ENCODE peak calls at places on chromosomes 3 and 15, in nine cellular contexts. One of them, this sample, is unnamed.
A peak's percentile ranks its signal among the peaks of the same experiment; 100 is the strongest.

GRCh38 chr15:87144775-87145174 is 1065.1 kb downstream of the AGBL1 start:
- DNase-seq in H9: no peak
- DNase-seq in right atrium auricular region: no peak
- DNase-seq in heart left ventricle: no peak
- DNase-seq in cardiac muscle cell: peak; percentile 5
- DNase-seq in mammary epithelial cell: peak; percentile 13
- DNase-seq in left ventricle myocardium inferior: no peak
- DNase-seq in effector memory CD4-positive, alpha-beta T cell: no peak
- DNase-seq in A673: no peak
- DNase-seq in this sample: no peak

GRCh38 chr3:65334045-65334665 is 646.4 kb upstream of the ADAMTS9 start:
- DNase-seq in H9: peak; percentile 32
- DNase-seq in right atrium auricular region: no peak
- DNase-seq in heart left ventricle: peak; percentile 32
- DNase-seq in cardiac muscle cell: peak; percentile 51
- DNase-seq in mammary epithelial cell: no peak
- DNase-seq in left ventricle myocardium inferior: no peak
- DNase-seq in effector memory CD4-positive, alpha-beta T cell: no peak
- DNase-seq in A673: peak; percentile 76
- DNase-seq in this sample: no peak

GRCh38 chr3:99023590-99024192 is 122.2 kb upstream of the DCBLD2 start:
- DNase-seq in H9: no peak
- DNase-seq in right atrium auricular region: no peak
- DNase-seq in heart left ventricle: no peak
- DNase-seq in cardiac muscle cell: peak; percentile 70
- DNase-seq in mammary epithelial cell: peak; percentile 34
- DNase-seq in left ventricle myocardium inferior: no peak
- DNase-seq in effector memory CD4-positive, alpha-beta T cell: no peak
- DNase-seq in A673: peak; percentile 74
- DNase-seq in this sample: no peak

GRCh38 chr3:131007782-131008181 is 18.8 kb downstream of the ASTE1 start:
- DNase-seq in H9: no peak
- DNase-seq in right atrium auricular region: no peak
- DNase-seq in heart left ventricle: no peak
- DNase-seq in cardiac muscle cell: peak; percentile 30
- DNase-seq in mammary epithelial cell: no peak
- DNase-seq in left ventricle myocardium inferior: no peak
- DNase-seq in effector memory CD4-positive, alpha-beta T cell: no peak
- DNase-seq in A673: peak; percentile 7
- DNase-seq in this sample: no peak

GRCh38 chr3:145518639-145519038 is 642.3 kb downstream of the PLOD2 start:
- DNase-seq in H9: no peak
- DNase-seq in right atrium auricular region: no peak
- DNase-seq in heart left ventricle: no peak
- DNase-seq in cardiac muscle cell: no peak
- DNase-seq in mammary epithelial cell: no peak
- DNase-seq in left ventricle myocardium inferior: no peak
- DNase-seq in effector memory CD4-positive, alpha-beta T cell: no peak
- DNase-seq in A673: peak; percentile 13
- DNase-seq in this sample: no peak

GRCh38 chr3:188378786-188379185 is 224.8 kb downstream of the LPP start:
- DNase-seq in H9: no peak
- DNase-seq in right atrium auricular region: no peak
- DNase-seq in heart left ventricle: no peak
- DNase-seq in cardiac muscle cell: no peak
- DNase-seq in mammary epithelial cell: no peak
- DNase-seq in left ventricle myocardium inferior: no peak
- DNase-seq in effector memory CD4-positive, alpha-beta T cell: no peak
- DNase-seq in A673: no peak
- DNase-seq in this sample: no peak

GRCh38 chr15:53833134-53833624 is 73.7 kb upstream of the WDR72 start:
- DNase-seq in H9: no peak
- DNase-seq in right atrium auricular region: no peak
- DNase-seq in heart left ventricle: peak; percentile 30
- DNase-seq in cardiac muscle cell: no peak
- DNase-seq in mammary epithelial cell: no peak
- DNase-seq in left ventricle myocardium inferior: peak; percentile 17
- DNase-seq in effector memory CD4-positive, alpha-beta T cell: no peak
- DNase-seq in A673: peak; percentile 1
- DNase-seq in this sample: no peak

GRCh38 chr15:31440754-31441298 is 114.2 kb downstream of the KLF13 start:
- DNase-seq in H9: no peak
- DNase-seq in right atrium auricular region: no peak
- DNase-seq in heart left ventricle: peak; percentile 83
- DNase-seq in cardiac muscle cell: peak; percentile 56
- DNase-seq in mammary epithelial cell: no peak
- DNase-seq in left ventricle myocardium inferior: peak; percentile 67
- DNase-seq in effector memory CD4-positive, alpha-beta T cell: no peak
- DNase-seq in A673: peak; percentile 10
- DNase-seq in this sample: peak; percentile 84

GRCh38 chr3:107436029-107436428 is 58.8 kb downstream of the CCDC54 start:
- DNase-seq in H9: no peak
- DNase-seq in right atrium auricular region: no peak
- DNase-seq in heart left ventricle: no peak
- DNase-seq in cardiac muscle cell: no peak
- DNase-seq in mammary epithelial cell: no peak
- DNase-seq in left ventricle myocardium inferior: no peak
- DNase-seq in effector memory CD4-positive, alpha-beta T cell: no peak
- DNase-seq in A673: no peak
- DNase-seq in this sample: no peak

GRCh38 chr3:122890077-122890484 is 95.2 kb downstream of the SLC49A4 start:
- DNase-seq in H9: peak; percentile 91
- DNase-seq in right atrium auricular region: no peak
- DNase-seq in heart left ventricle: peak; percentile 81
- DNase-seq in cardiac muscle cell: peak; percentile 91
- DNase-seq in mammary epithelial cell: peak; percentile 94
- DNase-seq in left ventricle myocardium inferior: peak; percentile 70
- DNase-seq in effector memory CD4-positive, alpha-beta T cell: no peak
- DNase-seq in A673: peak; percentile 19
- DNase-seq in this sample: no peak

GRCh38 chr15:73485372-73485771 is 42.4 kb downstream of the REC114 start:
- DNase-seq in H9: no peak
- DNase-seq in right atrium auricular region: no peak
- DNase-seq in heart left ventricle: no peak
- DNase-seq in cardiac muscle cell: no peak
- DNase-seq in mammary epithelial cell: no peak
- DNase-seq in left ventricle myocardium inferior: no peak
- DNase-seq in effector memory CD4-positive, alpha-beta T cell: no peak
- DNase-seq in A673: no peak
- DNase-seq in this sample: no peak

GRCh38 chr3:121819236-121819635 is 15.6 kb downstream of the IQCB1 start:
- DNase-seq in H9: no peak
- DNase-seq in right atrium auricular region: no peak
- DNase-seq in heart left ventricle: no peak
- DNase-seq in cardiac muscle cell: no peak
- DNase-seq in mammary epithelial cell: no peak
- DNase-seq in left ventricle myocardium inferior: no peak
- DNase-seq in effector memory CD4-positive, alpha-beta T cell: no peak
- DNase-seq in A673: no peak
- DNase-seq in this sample: no peak

GRCh38 chr15:33344111-33344510 is 33.3 kb downstream of the RYR3 start:
- DNase-seq in H9: no peak
- DNase-seq in right atrium auricular region: no peak
- DNase-seq in heart left ventricle: no peak
- DNase-seq in cardiac muscle cell: no peak
- DNase-seq in mammary epithelial cell: no peak
- DNase-seq in left ventricle myocardium inferior: no peak
- DNase-seq in effector memory CD4-positive, alpha-beta T cell: no peak
- DNase-seq in A673: no peak
- DNase-seq in this sample: no peak

GRCh38 chr3:156633335-156633734 is 41.1 kb upstream of the TIPARP start:
- DNase-seq in H9: no peak
- DNase-seq in right atrium auricular region: peak; percentile 66
- DNase-seq in heart left ventricle: peak; percentile 61
- DNase-seq in cardiac muscle cell: peak; percentile 86
- DNase-seq in mammary epithelial cell: no peak
- DNase-seq in left ventricle myocardium inferior: peak; percentile 38
- DNase-seq in effector memory CD4-positive, alpha-beta T cell: no peak
- DNase-seq in A673: no peak
- DNase-seq in this sample: peak; percentile 80

GRCh38 chr15:59687831-59688230 is 1.3 kb downstream of the BNIP2 start:
- DNase-seq in H9: no peak
- DNase-seq in right atrium auricular region: no peak
- DNase-seq in heart left ventricle: no peak
- DNase-seq in cardiac muscle cell: peak; percentile 57
- DNase-seq in mammary epithelial cell: no peak
- DNase-seq in left ventricle myocardium inferior: no peak
- DNase-seq in effector memory CD4-positive, alpha-beta T cell: no peak
- DNase-seq in A673: peak; percentile 48
- DNase-seq in this sample: no peak

DNA sequence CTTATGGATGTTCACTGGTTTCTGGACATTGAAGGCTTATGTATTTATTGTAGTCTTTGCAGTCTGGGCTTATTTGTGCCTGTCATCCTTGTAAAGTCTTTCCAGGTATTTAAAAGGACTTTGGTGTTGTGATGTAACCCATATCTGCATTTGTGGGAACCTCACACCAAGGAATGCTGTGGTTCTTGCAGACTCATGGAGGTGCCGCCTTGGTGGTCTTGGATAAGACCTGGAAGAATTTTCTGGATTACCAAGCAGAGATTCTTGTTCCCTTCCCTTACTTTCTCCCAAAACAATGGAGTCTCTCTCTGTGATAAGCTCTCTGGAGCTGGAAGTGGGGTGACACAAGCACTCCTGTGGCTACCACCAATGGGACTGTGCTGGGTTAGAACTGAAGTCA is 363.4 kb upstream of the NECTIN3 start:
- DNase-seq in H9: no peak
- DNase-seq in right atrium auricular region: no peak
- DNase-seq in heart left ventricle: no peak
- DNase-seq in cardiac muscle cell: no peak
- DNase-seq in mammary epithelial cell: no peak
- DNase-seq in left ventricle myocardium inferior: no peak
- DNase-seq in effector memory CD4-positive, alpha-beta T cell: no peak
- DNase-seq in A673: no peak
- DNase-seq in this sample: no peak
- H3K27ac ChIP-seq in H9: no peak overlapping the region
- H3K27ac ChIP-seq in right atrium auricular region: no peak overlapping the region
- H3K27ac ChIP-seq in heart left ventricle: no peak overlapping the region
- H3K27ac ChIP-seq in cardiac muscle cell: no peak overlapping the region
- H3K27ac ChIP-seq in mammary epithelial cell: no peak overlapping the region
- H3K27ac ChIP-seq in left ventricle myocardium inferior: no peak overlapping the region
- H3K27ac ChIP-seq in effector memory CD4-positive, alpha-beta T cell: no peak overlapping the region
- H3K27ac ChIP-seq in A673: no peak overlapping the region
- H3K27ac ChIP-seq in this sample: no peak overlapping the region

DNA sequence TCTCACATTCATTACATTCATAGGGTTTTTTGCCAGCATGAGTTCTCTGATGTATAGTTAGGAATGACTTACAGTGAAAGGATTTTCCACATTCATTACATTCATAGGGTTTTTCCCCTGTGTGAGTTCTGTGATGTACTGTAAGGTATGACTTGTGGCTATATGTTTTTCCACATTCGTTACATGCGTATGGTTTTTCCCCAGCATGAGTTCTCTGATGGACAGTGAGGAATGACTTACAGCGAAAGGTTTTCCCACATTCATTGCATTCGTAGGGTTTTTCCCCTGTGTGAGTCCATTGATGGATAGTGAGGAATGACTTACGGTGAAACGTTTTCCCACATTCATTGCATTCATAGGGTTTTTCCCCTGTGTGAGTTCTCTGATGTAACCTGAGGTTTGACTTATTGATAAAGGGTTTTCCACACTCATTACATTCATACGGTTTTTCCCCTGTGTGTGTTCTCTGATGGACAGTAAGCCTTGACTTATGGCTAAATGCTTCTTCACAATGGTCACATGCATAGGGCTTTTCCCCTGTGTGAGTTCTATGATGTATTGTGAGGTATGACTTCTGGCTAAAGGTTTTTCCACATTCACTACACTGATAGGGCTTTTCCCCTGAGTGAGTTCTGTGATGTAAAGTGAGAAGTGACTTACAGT is 47.4 kb downstream of the ZNF717 start:
- DNase-seq in H9: no peak
- DNase-seq in right atrium auricular region: no peak
- DNase-seq in heart left ventricle: no peak
- DNase-seq in cardiac muscle cell: peak; percentile 18
- DNase-seq in mammary epithelial cell: peak; percentile 9
- DNase-seq in left ventricle myocardium inferior: no peak
- DNase-seq in effector memory CD4-positive, alpha-beta T cell: no peak
- DNase-seq in A673: no peak
- DNase-seq in this sample: no peak
- H3K9me3 ChIP-seq in H9: peaks cover 89% of the 10 kb centered on the region
- H3K9me3 ChIP-seq in right atrium auricular region: peaks cover 98% of the 10 kb centered on the region
- H3K9me3 ChIP-seq in heart left ventricle: peaks cover 24% of the 10 kb centered on the region
- H3K9me3 ChIP-seq in cardiac muscle cell: no peaks in the 10 kb centered on the region
- H3K9me3 ChIP-seq in mammary epithelial cell: peaks cover 63% of the 10 kb centered on the region
- H3K9me3 ChIP-seq in left ventricle myocardium inferior: peaks cover 100% of the 10 kb centered on the region
- H3K9me3 ChIP-seq in effector memory CD4-positive, alpha-beta T cell: peaks cover 61% of the 10 kb centered on the region
- H3K9me3 ChIP-seq in A673: peaks cover 47% of the 10 kb centered on the region
- H3K9me3 ChIP-seq in this sample: peaks cover 27% of the 10 kb centered on the region

GRCh38 chr15:57507111-57507510 is 84.6 kb upstream of the MYZAP start:
- DNase-seq in H9: no peak
- DNase-seq in right atrium auricular region: no peak
- DNase-seq in heart left ventricle: no peak
- DNase-seq in cardiac muscle cell: no peak
- DNase-seq in mammary epithelial cell: no peak
- DNase-seq in left ventricle myocardium inferior: no peak
- DNase-seq in effector memory CD4-positive, alpha-beta T cell: no peak
- DNase-seq in A673: no peak
- DNase-seq in this sample: no peak
- H3K4me1 ChIP-seq in H9: peaks cover 3% of the 10 kb centered on the region
- H3K4me1 ChIP-seq in right atrium auricular region: no peaks in the 10 kb centered on the region
- H3K4me1 ChIP-seq in heart left ventricle: peaks cover 72% of the 10 kb centered on the region
- H3K4me1 ChIP-seq in cardiac muscle cell: peaks cover 55% of the 10 kb centered on the region
- H3K4me1 ChIP-seq in mammary epithelial cell: peaks cover 16% of the 10 kb centered on the region
- H3K4me1 ChIP-seq in left ventricle myocardium inferior: peaks cover 38% of the 10 kb centered on the region
- H3K4me1 ChIP-seq in effector memory CD4-positive, alpha-beta T cell: no peaks in the 10 kb centered on the region
- H3K4me1 ChIP-seq in A673: no peaks in the 10 kb centered on the region
- H3K4me1 ChIP-seq in this sample: peaks cover 8% of the 10 kb centered on the region

DNA sequence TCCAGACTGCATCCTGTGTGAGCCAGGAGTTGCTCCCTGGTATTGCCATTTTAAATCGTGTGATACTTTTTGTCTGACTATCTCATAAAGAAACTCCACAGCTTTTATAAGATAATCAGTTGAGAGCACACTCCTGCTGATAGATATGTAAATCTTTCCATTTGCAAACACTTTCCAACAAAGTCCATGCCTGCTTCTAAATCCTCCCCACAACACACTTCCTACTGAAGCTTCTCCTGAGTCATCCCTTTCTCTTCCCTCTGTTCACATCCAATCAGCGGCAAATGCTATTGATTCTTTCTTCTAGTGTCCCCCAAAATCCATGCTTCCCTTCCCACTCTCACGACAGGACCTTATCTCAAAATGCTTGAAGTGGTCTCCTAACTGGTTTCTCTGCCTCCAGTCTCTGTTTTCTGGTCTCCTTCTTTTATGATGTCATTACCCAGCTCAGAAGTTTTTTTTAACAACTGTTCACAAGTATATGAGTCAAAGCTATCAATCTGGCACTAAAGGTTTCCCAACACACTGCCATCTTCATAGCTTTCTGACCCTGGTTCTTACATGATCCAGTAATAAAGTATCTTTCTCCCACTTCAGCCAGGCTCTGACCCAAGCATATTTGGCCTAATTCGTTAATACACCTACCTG is 4.5 kb upstream of the WWTR1 start:
- DNase-seq in H9: no peak
- DNase-seq in right atrium auricular region: no peak
- DNase-seq in heart left ventricle: no peak
- DNase-seq in cardiac muscle cell: no peak
- DNase-seq in mammary epithelial cell: no peak
- DNase-seq in left ventricle myocardium inferior: no peak
- DNase-seq in effector memory CD4-positive, alpha-beta T cell: no peak
- DNase-seq in A673: peak; percentile 31
- DNase-seq in this sample: no peak
- H3K27ac ChIP-seq in H9: no peak overlapping the region
- H3K27ac ChIP-seq in right atrium auricular region: no peak overlapping the region
- H3K27ac ChIP-seq in heart left ventricle: no peak overlapping the region
- H3K27ac ChIP-seq in cardiac muscle cell: no peak overlapping the region
- H3K27ac ChIP-seq in mammary epithelial cell: no peak overlapping the region
- H3K27ac ChIP-seq in left ventricle myocardium inferior: no peak overlapping the region
- H3K27ac ChIP-seq in effector memory CD4-positive, alpha-beta T cell: no peak overlapping the region
- H3K27ac ChIP-seq in A673: no peak overlapping the region
- H3K27ac ChIP-seq in this sample: no peak overlapping the region